ENCODE peak calls at places on chromosome 7, in five cellular contexts. H is stimulated activated CD4-positive, alpha-beta T cell treated with anti-CD3 and anti-CD28 coated beads, Interleukin-4, amount 100 ng/mL, for 48 hours; D is astrocyte of the spinal cord; R is M059J; C is NCI-H1048. F is an unnamed sample.
A peak's percentile ranks its signal among the peaks of the same experiment; 100 is the strongest.

GRCh38 chr7:889025-889390 is 12.7 kb downstream of the GET4 start:
- DNase-seq in H (no peak), D (no peak), R (no peak), C (no peak), F (peak; percentile 67)

GRCh38 chr7:141864765-141865447 is 23.6 kb upstream of the PRSS37 start:
- DNase-seq in H (no peak), D (no peak), R (no peak), C (no peak), F (no peak)

GRCh38 chr7:38846280-38846679 is 62.7 kb downstream of the VPS41 start:
- DNase-seq in H (no peak), D (no peak), R (no peak), C (no peak), F (no peak)

GRCh38 chr7:17392846-17393245 is 94.4 kb downstream of the AHR start:
- DNase-seq in H (no peak), D (peak; percentile 89), R (no peak), C (no peak), F (no peak)

GRCh38 chr7:116148108-116148507 is 62.2 kb upstream of the TES start:
- DNase-seq in H (no peak), D (no peak), R (no peak), C (no peak), F (no peak)

GRCh38 chr7:39394105-39394504 is 172.1 kb upstream of the YAE1 start:
- DNase-seq in H (no peak), D (no peak), R (peak; percentile 27), C (no peak), F (no peak)

GRCh38 chr7:46213154-46213537 is 292.1 kb upstream of the IGFBP3 start:
- DNase-seq in H (no peak), D (no peak), R (no peak), C (no peak), F (no peak)

GRCh38 chr7:134084488-134085144 is 42.5 kb upstream of the LRGUK start:
- DNase-seq in H (no peak), D (no peak), R (no peak), C (no peak), F (no peak)

GRCh38 chr7:70598976-70599375 is 533.0 kb upstream of the GALNT17 start:
- DNase-seq in H (no peak), D (peak; percentile 36), R (peak; percentile 46), C (no peak), F (no peak)

GRCh38 chr7:77425151-77426051 is 9.3 kb upstream of the GSAP start:
- DNase-seq in H (no peak), D (peak; percentile 79), R (peak; percentile 89), C (no peak), F (no peak)

GRCh38 chr7:34471844-34472243 is 186.2 kb upstream of the NPSR1 start:
- DNase-seq in H (no peak), D (no peak), R (no peak), C (no peak), F (peak; percentile 29)

F was measured in left lung.